ENCODE peak calls at places on chromosomes 11 and 22, in seven cellular contexts. H is neural progenitor cell, Y is epithelial cell of esophagus, W is tibial nerve, A is psoas muscle, V is kidney epithelial cell, I is hepatocyte. T is an unnamed sample.

GRCh38 chr11:84720706-84721402 is 906.3 kb downstream of the DLG2 start:
- DNase-seq in A (peak), H (peak), V (no peak), W (peak), Y (no peak), I (peak), T (no peak)

GRCh38 chr11:91795139-91795887 is 429.3 kb upstream of the FAT3 start:
- DNase-seq in V (peak), H (no peak), Y (no peak), I (no peak), A (no peak), W (no peak), T (no peak)

GRCh38 chr11:102590646-102591045 is 34.5 kb downstream of the MMP20 start:
- DNase-seq in Y (no peak), W (no peak), A (no peak), H (no peak), V (no peak), I (no peak), T (no peak)

GRCh38 chr11:46295996-46296519 is 18.6 kb downstream of the CREB3L1 start:
- DNase-seq in Y (no peak), I (no peak), A (no peak), H (no peak), W (no peak), V (no peak), T (no peak)

GRCh38 chr11:17406082-17406817 is 17.8 kb upstream of the KCNJ11 start:
- DNase-seq in I (no peak), W (no peak), Y (no peak), H (no peak), A (no peak), V (no peak), T (no peak)

GRCh38 chr11:130211144-130211543 is 51.6 kb downstream of the ST14 start:
- DNase-seq in V (no peak), H (no peak), Y (no peak), W (no peak), I (no peak), A (no peak), T (no peak)

GRCh38 chr11:47284151-47284550 is 14.2 kb downstream of the MADD start:
- DNase-seq in V (no peak), I (no peak), A (no peak), W (no peak), H (no peak), Y (no peak), T (no peak)

GRCh38 chr22:50119768-50120251 is 30.0 kb downstream of the MOV10L1 start:
- DNase-seq in H (no peak), A (no peak), V (no peak), I (no peak), Y (no peak), W (no peak), T (no peak)

GRCh38 chr22:18085188-18085587 is 7.4 kb downstream of the PEX26 start:
- DNase-seq in Y (no peak), W (no peak), A (no peak), H (no peak), I (peak), V (no peak), T (no peak)

GRCh38 chr11:87353904-87354303 is 316.2 kb downstream of the TMEM135 start:
- DNase-seq in W (no peak), I (no peak), V (no peak), Y (no peak), A (no peak), H (no peak), T (no peak)

GRCh38 chr11:16771350-16772140 is 33.1 kb downstream of the C11orf58 start:
- DNase-seq in H (no peak), Y (no peak), A (no peak), I (no peak), W (no peak), V (no peak), T (no peak)

GRCh38 chr22:43433904-43434600 is 22.2 kb downstream of the MPPED1 start:
- DNase-seq in H (no peak), I (no peak), Y (no peak), V (no peak), A (no peak), W (no peak), T (no peak)

GRCh38 chr22:37711490-37711889 is 14.6 kb downstream of the TRIOBP start:
- DNase-seq in W (no peak), V (no peak), A (no peak), H (no peak), I (no peak), Y (no peak), T (no peak)
- TF ChIP-seq CTCF in W (no peak), V (no peak), A (no peak), H (no peak), I (no peak), Y (no peak), T (no peak)

GRCh38 chr11:128908391-128909246 is 17.5 kb downstream of the KCNJ5 start:
- DNase-seq in Y (peak), H (no peak), A (peak), V (no peak), W (peak), I (peak), T (peak)
- H3K4me3 ChIP-seq in Y (no peak), H (no peak), A (no peak), V (no peak), W (no peak), I (no peak), T (no peak)

GRCh38 chr11:61695917-61696316 is 15.7 kb downstream of the DAGLA start:
- DNase-seq in W (peak), A (peak), V (peak), H (no peak), Y (peak), I (peak), T (peak)
- TF ChIP-seq CTCF in W (no peak), A (peak), V (peak), H (no peak), Y (peak), I (no peak), T (no peak)

DNA sequence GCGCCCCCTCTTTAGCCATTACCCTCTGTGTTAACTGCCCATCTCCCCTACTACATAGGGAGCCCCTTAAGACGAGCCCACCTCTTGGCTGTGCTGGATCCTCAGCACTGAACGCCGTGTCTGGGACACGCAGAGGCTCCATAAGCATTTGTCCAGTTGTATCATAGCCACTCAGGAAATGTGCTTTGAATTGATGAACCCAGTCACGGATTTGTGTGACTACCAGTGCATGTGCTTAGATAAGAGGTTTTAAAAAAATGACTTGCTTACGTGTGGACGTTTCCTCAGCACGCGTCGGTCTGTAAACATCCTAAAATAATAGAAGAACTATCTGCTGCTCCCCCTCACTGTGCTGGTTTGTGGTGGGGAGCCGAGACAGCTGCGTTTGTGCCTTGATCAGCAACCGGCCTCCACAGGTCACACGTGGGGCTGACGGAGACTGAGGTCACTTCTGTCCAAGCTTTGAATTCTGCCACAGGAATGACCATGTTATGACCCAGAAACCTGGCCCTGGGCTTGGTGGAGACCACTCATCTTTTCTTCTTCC is 4.2 kb downstream of the MICAL2 start:
- DNase-seq in I (no peak), Y (no peak), V (no peak), A (no peak), H (no peak), W (no peak), T (no peak)
- H3K4me3 ChIP-seq in I (no peak), Y (no peak), V (no peak), A (no peak), H (no peak), W (no peak), T (no peak)

DNA sequence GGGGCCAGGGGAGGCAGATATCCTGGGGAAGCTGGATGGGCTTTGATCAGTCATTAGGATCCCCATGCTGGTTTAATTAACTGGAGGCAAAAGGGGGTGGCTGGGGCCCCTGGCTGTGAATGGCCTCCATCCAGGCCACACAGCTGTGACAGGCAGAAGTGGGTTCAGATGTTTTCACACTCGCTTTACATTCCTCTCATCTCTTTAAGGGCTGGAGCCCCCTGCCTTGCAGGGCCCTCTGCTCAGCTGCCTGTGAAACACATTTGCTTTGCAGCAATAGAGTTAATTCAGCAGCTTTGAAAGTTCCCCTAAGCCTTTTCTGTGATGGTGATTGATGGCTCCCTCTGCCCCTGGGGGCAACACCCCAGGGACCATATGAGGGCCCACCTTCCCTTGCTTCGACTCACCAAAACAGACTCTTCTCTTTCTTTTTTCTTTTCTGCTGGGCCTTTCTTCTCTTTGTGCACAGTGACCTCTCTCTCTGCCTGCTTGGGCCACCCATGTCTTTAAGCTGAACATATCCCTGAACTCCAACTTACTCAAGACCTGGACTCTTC is 139.3 kb downstream of the FEZ1 start:
- DNase-seq in V (no peak), W (no peak), I (no peak), A (no peak), H (peak), Y (no peak), T (no peak)
- TF ChIP-seq CTCF in V (no peak), W (no peak), I (no peak), A (no peak), H (no peak), Y (no peak), T (no peak)

GRCh38 chr11:71251761-71252433 is 480 bp downstream of the SHANK2 start:
- DNase-seq in I (peak), W (no peak), Y (peak), H (peak), A (no peak), V (no peak), T (no peak)
- H3K4me3 ChIP-seq in I (peak), W (no peak), Y (peak), H (peak), A (peak), V (peak), T (peak)

DNA sequence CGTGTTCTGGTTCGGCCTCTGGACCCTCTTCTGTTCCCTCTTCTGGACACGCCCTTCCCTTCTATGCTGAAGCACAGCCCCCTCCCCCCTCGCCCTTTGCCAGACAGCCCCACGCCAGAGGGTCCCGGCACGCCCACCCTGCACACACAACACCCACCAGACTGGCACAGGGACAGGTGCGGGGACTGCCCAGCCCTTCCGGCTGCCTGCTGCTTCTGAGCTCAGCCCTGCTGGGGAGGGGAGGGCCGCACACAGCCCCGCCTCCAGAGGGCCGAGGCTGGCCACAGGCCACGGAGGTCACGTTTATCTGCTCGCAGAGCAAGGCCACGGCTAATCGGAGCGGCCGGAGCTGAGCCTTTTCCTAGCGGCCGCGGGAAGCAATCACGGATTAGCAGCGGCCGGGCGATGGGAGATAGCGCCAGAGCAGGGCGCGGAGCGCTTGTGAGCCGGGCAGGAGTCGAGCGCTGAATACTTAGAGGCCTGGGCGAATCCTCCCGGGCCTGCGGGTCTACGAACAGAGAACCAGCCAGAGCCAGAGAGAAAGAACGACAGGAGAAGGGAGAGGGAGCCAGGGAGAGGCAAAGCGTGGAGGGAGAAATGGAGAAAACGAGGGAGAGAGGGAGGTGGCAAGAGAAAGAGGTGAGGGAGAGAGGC is 21.5 kb downstream of the OTUB1 start:
- DNase-seq in V (no peak), A (peak), W (peak), Y (peak), H (peak), I (peak), T (no peak)
- TF ChIP-seq CTCF in V (peak), A (peak), W (no peak), Y (no peak), H (peak), I (no peak), T (peak)

DNA sequence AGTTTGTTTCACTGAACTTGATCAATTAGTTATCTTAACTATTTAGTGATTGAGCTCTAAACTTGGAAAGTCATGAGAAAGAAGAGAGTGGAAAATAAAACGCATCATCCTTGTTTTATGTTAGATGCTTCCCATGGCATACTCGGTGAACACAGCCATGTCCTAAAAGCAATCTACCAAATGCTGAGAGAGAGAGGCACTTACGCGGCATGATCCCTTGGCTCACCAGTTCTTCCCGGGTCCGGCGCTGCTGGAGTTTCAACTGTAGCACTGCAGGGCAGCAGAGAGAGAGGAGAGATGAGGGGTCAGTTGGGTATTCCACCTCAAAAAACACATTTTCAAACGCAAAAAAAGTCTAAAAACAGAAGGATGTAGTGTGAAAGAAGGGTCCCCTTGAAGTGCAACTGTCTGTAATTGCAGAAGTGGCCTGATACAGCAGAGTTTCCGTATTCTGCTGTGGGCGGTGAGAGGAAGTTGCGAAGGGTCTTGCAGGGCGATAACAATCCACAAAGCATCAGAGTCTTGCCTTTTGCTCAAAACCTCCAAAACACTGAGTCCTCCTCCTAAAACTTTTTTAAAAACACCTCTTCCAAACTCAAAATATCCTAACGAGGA is 92.7 kb downstream of the SGSM3 start:
- DNase-seq in I (no peak), A (no peak), V (no peak), Y (no peak), H (no peak), W (no peak), T (no peak)
- H3K4me3 ChIP-seq in I (no peak), A (peak), V (no peak), Y (no peak), H (no peak), W (no peak), T (no peak)

GRCh38 chr11:95793111-95793510 is 2.8 kb downstream of the CEP57 start:
- DNase-seq in A (no peak), I (no peak), W (no peak), H (no peak), V (no peak), Y (no peak), T (no peak)

GRCh38 chr11:95795627-95796308 is 5.5 kb downstream of the CEP57 start:
- DNase-seq in V (no peak), A (no peak), Y (no peak), I (no peak), W (no peak), H (no peak), T (no peak)

GRCh38 chr11:95792700-95793099 is 2.4 kb downstream of the CEP57 start:
- DNase-seq in W (no peak), I (no peak), Y (no peak), A (no peak), H (no peak), V (no peak), T (no peak)

GRCh38 chr11:95792200-95792599 is 1.9 kb downstream of the CEP57 start:
- DNase-seq in I (no peak), H (no peak), W (no peak), V (no peak), A (no peak), Y (no peak), T (no peak)

GRCh38 chr11:95794086-95794485 is 3.8 kb downstream of the CEP57 start:
- DNase-seq in A (no peak), H (no peak), Y (no peak), W (no peak), V (no peak), I (no peak), T (no peak)
- TF ChIP-seq CTCF in A (no peak), H (no peak), Y (no peak), W (no peak), V (no peak), I (no peak), T (no peak)

T was measured in AG09309.